ENCODE peak calls at places on chromosomes 3 and 15, in nine cellular contexts. E is breast epithelium, M is stomach, G is A549, Z is GM12892, C is tibial nerve, K is transverse colon, O is adrenal gland, A is Peyer's patch. L is an unnamed sample.

GRCh38 chr3:40240921-40241320 is 68.6 kb upstream of the EIF1B start:
- DNase-seq in E (no peak), M (no peak), G (no peak), Z (no peak), C (no peak), K (no peak), O (no peak), A (no peak), L (no peak)

GRCh38 chr3:146831657-146832056 is 226.5 kb upstream of the PLSCR5 start:
- DNase-seq in E (no peak), M (no peak), G (no peak), Z (no peak), C (no peak), K (no peak), O (no peak), A (no peak), L (no peak)

GRCh38 chr3:150830094-150830681 is 67.2 kb upstream of the SIAH2 start:
- DNase-seq in E (no peak), M (no peak), G (peak; percentile 16), Z (no peak), C (no peak), K (no peak), O (no peak), A (no peak), L (no peak)

GRCh38 chr15:66505430-66505811 is 295 bp downstream of the ZWILCH start:
- DNase-seq in E (no peak), M (no peak), G (peak; percentile 72), Z (no peak), C (no peak), K (no peak), O (no peak), A (no peak), L (no peak)

GRCh38 chr3:187181454-187182170 is 15.7 kb upstream of the RTP1 start:
- DNase-seq in E (no peak), M (no peak), G (no peak), Z (no peak), C (no peak), K (no peak), O (no peak), A (no peak), L (no peak)

GRCh38 chr3:191141728-191142127 is 57.3 kb upstream of the OSTN start:
- DNase-seq in E (no peak), M (no peak), G (peak; percentile 1), Z (no peak), C (no peak), K (no peak), O (no peak), A (no peak), L (peak; percentile 40)

GRCh38 chr3:190026154-190026553 is 94.5 kb downstream of the P3H2 start:
- DNase-seq in E (no peak), M (no peak), G (no peak), Z (no peak), C (no peak), K (no peak), O (no peak), A (no peak), L (no peak)

GRCh38 chr3:14861451-14862302 is 42.9 kb downstream of the FGD5 start:
- DNase-seq in E (no peak), M (no peak), G (no peak), Z (no peak), C (no peak), K (no peak), O (no peak), A (no peak), L (no peak)

GRCh38 chr3:39911465-39912309 is 102.3 kb downstream of the MYRIP start:
- DNase-seq in E (no peak), M (no peak), G (no peak), Z (no peak), C (no peak), K (no peak), O (peak; percentile 36), A (no peak), L (no peak)

GRCh38 chr15:39273805-39274411 is 307.0 kb upstream of the THBS1 start:
- DNase-seq in E (peak; percentile 46), M (peak; percentile 84), G (peak; percentile 31), Z (no peak), C (no peak), K (no peak), O (no peak), A (no peak), L (no peak)

GRCh38 chr3:122615303-122615702 is 37.9 kb downstream of the PARP15 start:
- DNase-seq in E (no peak), M (no peak), G (no peak), Z (no peak), C (no peak), K (no peak), O (no peak), A (no peak), L (no peak)

GRCh38 chr15:50979041-50979440 is 70.6 kb downstream of the AP4E1 start:
- DNase-seq in E (no peak), M (no peak), G (no peak), Z (no peak), C (no peak), K (no peak), O (no peak), A (no peak), L (no peak)

GRCh38 chr15:51312754-51313390 is 25.5 kb downstream of the CYP19A1 start:
- DNase-seq in E (no peak), M (no peak), G (no peak), Z (no peak), C (no peak), K (no peak), O (no peak), A (no peak), L (no peak)

GRCh38 chr3:55000546-55000945 is 72.7 kb upstream of the LRTM1 start:
- DNase-seq in E (no peak), M (no peak), G (peak; percentile 8), Z (no peak), C (no peak), K (no peak), O (peak; percentile 55), A (no peak), L (peak; percentile 31)

GRCh38 chr15:71044006-71044405 is 71.3 kb upstream of the THSD4 start:
- DNase-seq in E (no peak), M (no peak), G (no peak), Z (no peak), C (no peak), K (no peak), O (no peak), A (no peak), L (no peak)

GRCh38 chr3:177150218-177150916 is 46.9 kb downstream of the TBL1XR1 start:
- DNase-seq in E (no peak), M (no peak), G (no peak), Z (no peak), C (no peak), K (no peak), O (no peak), A (no peak), L (no peak)

GRCh38 chr15:52289629-52290081 is 5.9 kb downstream of the MYO5C start:
- DNase-seq in E (peak; percentile 54), M (peak; percentile 66), G (no peak), Z (no peak), C (no peak), K (peak; percentile 68), O (no peak), A (no peak), L (no peak)

GRCh38 chr15:64105113-64105704 is 9.4 kb downstream of the SNX1 start:
- DNase-seq in E (no peak), M (no peak), G (no peak), Z (no peak), C (peak; percentile 60), K (no peak), O (peak; percentile 64), A (no peak), L (no peak)

DNA sequence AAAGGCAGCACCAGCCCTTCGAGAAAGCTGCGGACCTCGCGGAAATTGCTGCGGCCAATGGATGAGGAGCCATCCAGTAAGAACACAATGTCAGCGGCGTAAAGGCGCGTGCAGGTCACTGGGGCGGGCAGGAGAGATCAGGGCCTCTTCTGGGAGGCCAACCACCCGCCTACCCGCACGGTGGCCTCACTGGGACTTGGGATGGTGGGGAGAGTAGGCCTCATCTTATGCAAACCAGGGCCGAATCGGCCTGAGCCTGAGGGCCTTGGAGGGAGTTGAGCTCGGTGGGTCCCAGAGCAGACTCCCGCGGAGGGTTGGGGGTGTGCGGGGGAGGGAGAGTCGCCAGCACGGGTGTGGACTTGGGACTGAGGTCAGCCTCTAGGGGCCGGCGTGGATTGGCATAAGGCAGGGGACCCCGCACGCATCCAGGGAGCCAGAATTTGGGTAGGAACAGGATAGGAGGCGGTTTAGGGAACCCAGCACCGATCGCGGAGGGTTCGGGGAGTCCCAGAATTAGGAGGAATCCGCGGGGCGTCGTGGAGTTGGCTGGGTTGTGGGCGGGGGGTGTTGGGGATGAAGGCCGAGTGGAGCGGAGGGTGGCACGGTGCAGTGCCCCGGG is 589 bp downstream of the COL7A1 start:
- DNase-seq in E (no peak), M (no peak), G (no peak), Z (no peak), C (no peak), K (no peak), O (no peak), A (no peak), L (no peak)
- TF ChIP-seq POLR2A in E (no peak), M (no peak), G (no peak), Z (no peak), C (no peak), K (no peak), O (no peak), A (no peak), L (peak; percentile 17)

GRCh38 chr3:53161345-53161819 is 373 bp downstream of the PRKCD start:
- DNase-seq in E (no peak), M (no peak), G (peak; percentile 26), Z (no peak), C (no peak), K (peak; percentile 57), O (no peak), A (no peak), L (no peak)
- TF ChIP-seq POLR2A in E (no peak), M (no peak), G (no peak), Z (no peak), C (no peak), K (no peak), O (no peak), A (no peak), L (no peak)

DNA sequence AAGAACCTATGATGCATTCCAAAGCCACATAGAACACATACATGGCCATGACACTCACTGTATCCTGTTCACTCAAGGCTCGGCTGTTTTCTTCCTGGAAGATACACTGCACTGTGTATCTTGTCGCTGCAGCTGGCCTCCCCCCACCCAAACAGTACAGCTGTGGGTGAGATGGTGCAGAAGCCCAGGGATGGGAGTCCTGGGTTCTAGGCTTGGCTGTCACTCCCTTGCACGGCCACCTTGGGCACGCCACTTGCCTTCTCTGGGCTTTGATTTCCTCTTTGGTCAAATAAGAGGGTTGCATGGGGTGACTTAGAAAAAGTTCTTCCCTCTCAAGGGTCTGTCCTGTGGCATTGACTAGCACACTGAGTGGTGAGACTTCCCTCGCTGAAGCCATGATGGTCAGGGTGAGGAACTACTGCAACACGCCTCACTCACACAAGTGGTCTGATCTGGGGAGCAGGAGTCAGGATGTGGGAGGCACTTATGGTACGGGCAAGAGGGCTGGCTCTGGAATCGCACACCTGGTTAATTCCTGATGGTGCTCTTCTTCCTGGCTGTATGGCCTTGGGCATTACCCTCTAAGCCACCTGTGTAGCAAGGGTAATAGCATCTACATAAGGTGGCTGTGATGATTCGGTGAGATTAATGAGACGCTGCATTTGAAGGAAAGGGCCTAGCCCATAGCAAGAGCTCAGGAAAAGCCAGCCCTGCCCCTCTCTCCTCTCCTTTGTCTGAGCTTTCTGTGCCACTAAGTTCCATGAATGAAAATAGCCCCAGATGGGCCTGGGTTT is 44.0 kb downstream of the ANP32A start:
- DNase-seq in E (no peak), M (no peak), G (no peak), Z (no peak), C (no peak), K (no peak), O (no peak), A (no peak), L (no peak)
- TF ChIP-seq POLR2A in E (no peak), M (no peak), G (no peak), Z (no peak), C (no peak), K (no peak), O (no peak), A (no peak), L (no peak)

GRCh38 chr3:10154335-10155122 is 10.2 kb upstream of the IRAK2 start:
- DNase-seq in E (no peak), M (no peak), G (no peak), Z (no peak), C (no peak), K (no peak), O (no peak), A (no peak), L (no peak)
- TF ChIP-seq POLR2A in E (no peak), M (no peak), G (no peak), Z (peak; percentile 10), C (no peak), K (no peak), O (no peak), A (no peak), L (no peak)